ENCODE peak calls at places on chromosome 1, in six cellular contexts. A, I, L, S, X and K are unnamed samples.

GRCh38 chr1:20496241-20496661 is 10.2 kb upstream of the CAMK2N1 start:
- DNase-seq in L (peak; percentile 82), I (no peak), X (peak; percentile 57), S (peak; percentile 71), A (no peak), K (no peak)

GRCh38 chr1:168042362-168042761 is 94.4 kb downstream of the GPR161 start:
- DNase-seq in A (no peak), X (no peak), I (no peak), L (no peak), S (no peak), K (no peak)

GRCh38 chr1:55812281-55812680 is 597.1 kb upstream of the USP24 start:
- DNase-seq in S (no peak), L (peak; percentile 12), A (no peak), I (peak; percentile 59), X (no peak), K (no peak)

GRCh38 chr1:186236921-186237320 is 138.1 kb downstream of the TPR start:
- DNase-seq in X (no peak), A (no peak), I (peak; percentile 69), L (peak; percentile 77), S (no peak), K (no peak)

GRCh38 chr1:59520759-59521442 is 224.0 kb downstream of the FGGY start:
- DNase-seq in L (peak; percentile 78), S (no peak), I (peak; percentile 26), X (no peak), A (no peak), K (no peak)

GRCh38 chr1:6157528-6158174 is 22.5 kb downstream of the CHD5 start:
- DNase-seq in I (no peak), L (peak; percentile 59), A (no peak), X (peak; percentile 71), S (peak; percentile 69), K (no peak)

GRCh38 chr1:206144605-206145004 is 27.4 kb upstream of the AVPR1B start:
- DNase-seq in L (no peak), I (no peak), X (no peak), A (no peak), S (no peak), K (no peak)

GRCh38 chr1:161936786-161937185 is 86.9 kb downstream of the OLFML2B start:
- DNase-seq in S (no peak), L (no peak), X (no peak), A (no peak), I (no peak), K (no peak)

GRCh38 chr1:51926171-51926812 is 47.8 kb upstream of the NRDC start:
- DNase-seq in I (no peak), A (no peak), X (no peak), S (no peak), L (peak; percentile 78), K (peak; percentile 70)

GRCh38 chr1:204198978-204199340 is 2.7 kb upstream of the KISS1 start:
- DNase-seq in S (no peak), L (no peak), I (no peak), X (no peak), A (no peak), K (no peak)

GRCh38 chr1:217539510-217539909 is 91.4 kb downstream of the GPATCH2 start:
- DNase-seq in X (no peak), I (no peak), L (no peak), S (no peak), A (no peak), K (no peak)

GRCh38 chr1:203075249-203076030 is 10.4 kb downstream of the MYOG start:
- DNase-seq in S (no peak), A (no peak), X (peak; percentile 25), I (no peak), L (no peak), K (peak; percentile 58)

GRCh38 chr1:24203404-24203803 is 16.3 kb upstream of the IFNLR1 start:
- DNase-seq in I (no peak), S (peak; percentile 55), X (peak; percentile 42), L (no peak), A (no peak), K (no peak)

GRCh38 chr1:194698908-194699318 is 1512.5 kb upstream of the B3GALT2 start:
- DNase-seq in X (no peak), L (no peak), A (no peak), I (no peak), S (no peak), K (no peak)

GRCh38 chr1:11524465-11525150 is 45.7 kb downstream of the DISP3 start:
- DNase-seq in L (no peak), S (no peak), X (no peak), A (peak; percentile 1), I (no peak), K (no peak)

GRCh38 chr1:221699582-221700519 is 42.0 kb downstream of the DUSP10 start:
- DNase-seq in X (no peak), I (peak; percentile 81), S (no peak), A (no peak), L (no peak), K (no peak)

GRCh38 chr1:9350011-9350907 is 57.6 kb downstream of the SPSB1 start:
- DNase-seq in I (peak; percentile 75), A (no peak), L (peak; percentile 92), S (no peak), X (no peak), K (no peak)

GRCh38 chr1:184970691-184971161 is 3.6 kb downstream of the NIBAN1 start:
- DNase-seq in A (no peak), S (no peak), X (no peak), L (no peak), I (peak; percentile 69), K (no peak)

GRCh38 chr1:43980255-43981134 is 1.5 kb downstream of the B4GALT2 start:
- DNase-seq in A (no peak), L (no peak), I (peak; percentile 34), S (no peak), X (no peak), K (no peak)

GRCh38 chr1:226681652-226682493 is 57.2 kb downstream of the ITPKB start:
- DNase-seq in A (no peak), L (no peak), S (no peak), I (no peak), X (no peak), K (no peak)